ENCODE peak calls at places on chromosomes 2 and 18, in five cellular contexts. D is right cardiac atrium; Y is AG08396; R is A549; M is activated CD8-positive, alpha-beta T cell treated with anti-CD3 and anti-CD28 coated beads for 36 hours. K is an unnamed sample.

GRCh38 chr2:48888096-48888495 is 132.6 kb upstream of the LHCGR start:
- DNase-seq in D (no peak), M (no peak), R (no peak), Y (no peak), K (no peak)

GRCh38 chr2:23662941-23663729 is 263.8 kb downstream of the ATAD2B start:
- DNase-seq in R (no peak), D (peak), Y (peak), M (no peak), K (no peak)

GRCh38 chr18:27954226-27954625 is 222.7 kb downstream of the CDH2 start:
- DNase-seq in R (no peak), Y (peak), D (no peak), M (no peak), K (no peak)

GRCh38 chr2:74267068-74267467 is 68.7 kb downstream of the MTHFD2 start:
- DNase-seq in R (peak), Y (no peak), D (no peak), M (peak), K (no peak)

GRCh38 chr18:4068552-4069158 is 386.5 kb downstream of the DLGAP1 start:
- DNase-seq in Y (peak), D (no peak), R (peak), M (peak), K (peak)

GRCh38 chr18:69948919-69949537 is 1.4 kb upstream of the CD226 start:
- DNase-seq in Y (peak), D (peak), R (no peak), M (peak), K (no peak)

GRCh38 chr2:35114765-35115164 is 1240.8 kb upstream of the CRIM1 start:
- DNase-seq in Y (no peak), M (no peak), D (no peak), R (no peak), K (no peak)

GRCh38 chr2:130806370-130806769 is 30.3 kb upstream of the ARHGEF4 start:
- DNase-seq in Y (no peak), R (no peak), M (peak), D (no peak), K (no peak)

GRCh38 chr18:24659837-24660720 is 199.6 kb downstream of the HRH4 start:
- DNase-seq in M (peak), Y (peak), R (no peak), D (peak), K (no peak)

GRCh38 chr18:3511980-3512379 is 62.0 kb downstream of the TGIF1 start:
- DNase-seq in M (peak), D (no peak), R (no peak), Y (peak), K (no peak)

GRCh38 chr2:30653847-30654246 is 153.4 kb downstream of the CAPN13 start:
- DNase-seq in R (no peak), D (peak), Y (no peak), M (no peak), K (no peak)

GRCh38 chr2:135688002-135688401 is 53.7 kb upstream of the UBXN4 start:
- DNase-seq in D (no peak), M (no peak), Y (no peak), R (no peak), K (no peak)

GRCh38 chr2:88190808-88191721 is 20.9 kb downstream of the THNSL2 start:
- DNase-seq in Y (peak), M (peak), D (no peak), R (peak), K (peak)

GRCh38 chr2:19617251-19617650 is 258.8 kb upstream of the OSR1 start:
- DNase-seq in D (no peak), R (no peak), M (no peak), Y (no peak), K (no peak)

GRCh38 chr2:60213865-60214657 is 339.4 kb downstream of the BCL11A start:
- DNase-seq in Y (no peak), R (no peak), D (no peak), M (no peak), K (no peak)

GRCh38 chr2:138244400-138245001 is 257.1 kb upstream of the SPOPL start:
- DNase-seq in D (no peak), M (no peak), Y (peak), R (no peak), K (no peak)

GRCh38 chr2:15177103-15177502 is 384.0 kb downstream of the NBAS start:
- DNase-seq in Y (no peak), M (peak), R (no peak), D (no peak), K (no peak)

GRCh38 chr2:203177361-203177760 is 61.5 kb upstream of the CYP20A1 start:
- DNase-seq in D (no peak), Y (no peak), M (no peak), R (no peak), K (no peak)

K was measured in glomerular endothelial cell.